ENCODE peak calls at places on chromosomes 5 and 9, in seven cellular contexts. One of them, this sample, is unnamed.

GRCh38 chr9:99948896-99949295 is 42.4 kb downstream of the STX17 start:
- DNase-seq in MM.1S: no peak
- DNase-seq in AG10803: no peak
- DNase-seq in GM12865: no peak
- DNase-seq in natural killer cell: no peak
- DNase-seq in activated B cell treated with CpG ODN at 0.5 μM for 24 hours: no peak
- DNase-seq in RWPE2: no peak
- DNase-seq in this sample: no peak

GRCh38 chr5:140341591-140341990 is 4.8 kb downstream of the HBEGF start:
- DNase-seq in MM.1S: no peak
- DNase-seq in AG10803: no peak
- DNase-seq in GM12865: no peak
- DNase-seq in natural killer cell: no peak
- DNase-seq in activated B cell treated with CpG ODN at 0.5 μM for 24 hours: no peak
- DNase-seq in RWPE2: no peak
- DNase-seq in this sample: no peak

GRCh38 chr5:143135832-143136551 is 267.5 kb downstream of the NR3C1 start:
- DNase-seq in MM.1S: no peak
- DNase-seq in AG10803: no peak
- DNase-seq in GM12865: no peak
- DNase-seq in natural killer cell: no peak
- DNase-seq in activated B cell treated with CpG ODN at 0.5 μM for 24 hours: no peak
- DNase-seq in RWPE2: no peak
- DNase-seq in this sample: no peak

GRCh38 chr5:112174959-112175594 is 244.0 kb downstream of the EPB41L4A start:
- DNase-seq in MM.1S: peak
- DNase-seq in AG10803: peak
- DNase-seq in GM12865: peak
- DNase-seq in natural killer cell: no peak
- DNase-seq in activated B cell treated with CpG ODN at 0.5 μM for 24 hours: no peak
- DNase-seq in RWPE2: no peak
- DNase-seq in this sample: no peak

GRCh38 chr5:128350705-128351104 is 187.3 kb downstream of the FBN2 start:
- DNase-seq in MM.1S: no peak
- DNase-seq in AG10803: no peak
- DNase-seq in GM12865: no peak
- DNase-seq in natural killer cell: no peak
- DNase-seq in activated B cell treated with CpG ODN at 0.5 μM for 24 hours: no peak
- DNase-seq in RWPE2: no peak
- DNase-seq in this sample: no peak

GRCh38 chr5:167633931-167634341 is 657.5 kb upstream of the WWC1 start:
- DNase-seq in MM.1S: no peak
- DNase-seq in AG10803: peak
- DNase-seq in GM12865: no peak
- DNase-seq in natural killer cell: no peak
- DNase-seq in activated B cell treated with CpG ODN at 0.5 μM for 24 hours: no peak
- DNase-seq in RWPE2: no peak
- DNase-seq in this sample: no peak

GRCh38 chr9:89740722-89741121 is 135.9 kb downstream of the GADD45G start:
- DNase-seq in MM.1S: peak
- DNase-seq in AG10803: no peak
- DNase-seq in GM12865: peak
- DNase-seq in natural killer cell: no peak
- DNase-seq in activated B cell treated with CpG ODN at 0.5 μM for 24 hours: no peak
- DNase-seq in RWPE2: no peak
- DNase-seq in this sample: no peak

GRCh38 chr5:142295084-142295758 is 29.6 kb downstream of the SPRY4 start:
- DNase-seq in MM.1S: no peak
- DNase-seq in AG10803: no peak
- DNase-seq in GM12865: no peak
- DNase-seq in natural killer cell: no peak
- DNase-seq in activated B cell treated with CpG ODN at 0.5 μM for 24 hours: no peak
- DNase-seq in RWPE2: no peak
- DNase-seq in this sample: no peak

DNA sequence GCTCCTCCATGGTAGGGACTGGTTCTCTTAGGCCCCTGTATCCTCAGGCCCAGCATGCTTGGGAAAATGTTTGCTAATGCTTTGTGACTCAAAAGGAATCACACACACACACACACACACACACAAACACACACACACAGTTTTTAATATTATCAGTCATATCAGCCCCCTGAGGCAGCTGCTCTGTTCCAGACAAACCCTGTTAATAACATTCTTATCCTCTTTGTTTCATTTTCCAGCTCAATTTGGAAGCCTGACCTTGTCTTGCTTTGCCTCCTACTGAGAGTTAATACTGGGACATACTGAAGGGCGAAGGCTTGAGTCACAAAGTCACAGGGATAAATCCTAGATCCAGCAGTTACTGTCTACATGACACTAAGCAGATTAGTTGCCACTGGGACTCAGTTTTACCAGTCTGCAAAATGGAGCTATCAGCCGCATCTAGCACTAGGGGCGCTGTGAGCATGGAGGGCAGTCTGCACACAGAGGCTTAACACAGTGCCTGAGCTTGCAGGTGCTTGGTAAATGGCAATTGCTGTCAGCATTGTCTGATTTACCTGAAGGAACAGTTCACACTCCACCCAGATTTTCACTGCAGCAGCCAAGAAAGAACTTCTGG is 37.1 kb upstream of the KCNMB1 start:
- DNase-seq in MM.1S: no peak
- DNase-seq in AG10803: no peak
- DNase-seq in GM12865: peak
- DNase-seq in natural killer cell: no peak
- DNase-seq in activated B cell treated with CpG ODN at 0.5 μM for 24 hours: no peak
- DNase-seq in RWPE2: no peak
- DNase-seq in this sample: no peak
- TF ChIP-seq CTCF in MM.1S: peak
- TF ChIP-seq CTCF in AG10803: no peak
- TF ChIP-seq CTCF in GM12865: peak
- TF ChIP-seq CTCF in natural killer cell: no peak
- TF ChIP-seq CTCF in activated B cell treated with CpG ODN at 0.5 μM for 24 hours: no peak
- TF ChIP-seq CTCF in RWPE2: no peak
- TF ChIP-seq CTCF in this sample: no peak

GRCh38 chr5:61162010-61162831 is at the start of gene SMIM15:
- DNase-seq in MM.1S: peak
- DNase-seq in AG10803: peak
- DNase-seq in GM12865: peak
- DNase-seq in natural killer cell: peak
- DNase-seq in activated B cell treated with CpG ODN at 0.5 μM for 24 hours: peak
- DNase-seq in RWPE2: peak
- DNase-seq in this sample: peak

GRCh38 chr5:61160497-61160896 is 1.8 kb downstream of the SMIM15 start:
- DNase-seq in MM.1S: no peak
- DNase-seq in AG10803: no peak
- DNase-seq in GM12865: no peak
- DNase-seq in natural killer cell: no peak
- DNase-seq in activated B cell treated with CpG ODN at 0.5 μM for 24 hours: no peak
- DNase-seq in RWPE2: no peak
- DNase-seq in this sample: no peak

GRCh38 chr5:61162832-61163567 is 732 bp upstream of the SMIM15 start:
- DNase-seq in MM.1S: no peak
- DNase-seq in AG10803: peak
- DNase-seq in GM12865: peak
- DNase-seq in natural killer cell: no peak
- DNase-seq in activated B cell treated with CpG ODN at 0.5 μM for 24 hours: no peak
- DNase-seq in RWPE2: no peak
- DNase-seq in this sample: no peak

GRCh38 chr5:61159841-61160240 is 2.4 kb downstream of the SMIM15 start:
- DNase-seq in MM.1S: no peak
- DNase-seq in AG10803: no peak
- DNase-seq in GM12865: no peak
- DNase-seq in natural killer cell: no peak
- DNase-seq in activated B cell treated with CpG ODN at 0.5 μM for 24 hours: no peak
- DNase-seq in RWPE2: no peak
- DNase-seq in this sample: no peak

DNA sequence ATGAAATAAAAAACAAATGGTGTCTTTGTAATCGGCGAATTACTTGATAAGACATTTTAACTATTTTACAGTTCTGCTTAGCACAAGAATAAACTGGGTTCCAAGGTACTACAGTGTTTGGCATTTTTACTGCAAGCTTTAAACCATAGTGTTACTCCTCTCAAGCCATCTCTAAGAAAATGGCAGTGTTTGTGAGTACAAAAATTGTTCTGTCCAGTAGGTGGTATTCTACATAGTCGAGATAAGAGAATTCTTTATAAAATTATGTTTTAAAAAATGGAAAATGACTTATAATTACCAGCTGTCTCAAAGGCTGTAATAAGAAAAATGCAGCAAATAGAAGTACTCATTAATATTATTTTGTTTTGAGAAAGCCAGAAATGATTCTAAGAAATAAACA is 3.2 kb downstream of the SMIM15 start:
- DNase-seq in MM.1S: no peak
- DNase-seq in AG10803: no peak
- DNase-seq in GM12865: no peak
- DNase-seq in natural killer cell: no peak
- DNase-seq in activated B cell treated with CpG ODN at 0.5 μM for 24 hours: no peak
- DNase-seq in RWPE2: no peak
- DNase-seq in this sample: no peak
- TF ChIP-seq CTCF in MM.1S: no peak
- TF ChIP-seq CTCF in AG10803: peak
- TF ChIP-seq CTCF in GM12865: no peak
- TF ChIP-seq CTCF in natural killer cell: no peak
- TF ChIP-seq CTCF in activated B cell treated with CpG ODN at 0.5 μM for 24 hours: no peak
- TF ChIP-seq CTCF in RWPE2: no peak
- TF ChIP-seq CTCF in this sample: no peak

GRCh38 chr9:128103589-128103962 is 24.0 kb downstream of the PTGES2 start:
- DNase-seq in MM.1S: no peak
- DNase-seq in AG10803: no peak
- DNase-seq in GM12865: no peak
- DNase-seq in natural killer cell: no peak
- DNase-seq in activated B cell treated with CpG ODN at 0.5 μM for 24 hours: no peak
- DNase-seq in RWPE2: no peak
- DNase-seq in this sample: no peak
- TF ChIP-seq CTCF in MM.1S: no peak
- TF ChIP-seq CTCF in AG10803: no peak
- TF ChIP-seq CTCF in GM12865: no peak
- TF ChIP-seq CTCF in natural killer cell: no peak
- TF ChIP-seq CTCF in activated B cell treated with CpG ODN at 0.5 μM for 24 hours: no peak
- TF ChIP-seq CTCF in RWPE2: peak
- TF ChIP-seq CTCF in this sample: no peak

GRCh38 chr5:119335261-119335677 is 20.6 kb upstream of the TNFAIP8 start:
- DNase-seq in MM.1S: peak
- DNase-seq in AG10803: no peak
- DNase-seq in GM12865: no peak
- DNase-seq in natural killer cell: no peak
- DNase-seq in activated B cell treated with CpG ODN at 0.5 μM for 24 hours: no peak
- DNase-seq in RWPE2: no peak
- DNase-seq in this sample: no peak
- TF ChIP-seq CTCF in MM.1S: no peak
- TF ChIP-seq CTCF in AG10803: no peak
- TF ChIP-seq CTCF in GM12865: no peak
- TF ChIP-seq CTCF in natural killer cell: no peak
- TF ChIP-seq CTCF in activated B cell treated with CpG ODN at 0.5 μM for 24 hours: no peak
- TF ChIP-seq CTCF in RWPE2: peak
- TF ChIP-seq CTCF in this sample: no peak

GRCh38 chr5:174344335-174344734 is 298.8 kb downstream of the NSG2 start:
- DNase-seq in MM.1S: no peak
- DNase-seq in AG10803: no peak
- DNase-seq in GM12865: no peak
- DNase-seq in natural killer cell: no peak
- DNase-seq in activated B cell treated with CpG ODN at 0.5 μM for 24 hours: no peak
- DNase-seq in RWPE2: no peak
- DNase-seq in this sample: no peak
- TF ChIP-seq CTCF in MM.1S: no peak
- TF ChIP-seq CTCF in AG10803: no peak
- TF ChIP-seq CTCF in GM12865: no peak
- TF ChIP-seq CTCF in natural killer cell: no peak
- TF ChIP-seq CTCF in activated B cell treated with CpG ODN at 0.5 μM for 24 hours: no peak
- TF ChIP-seq CTCF in RWPE2: no peak
- TF ChIP-seq CTCF in this sample: no peak

DNA sequence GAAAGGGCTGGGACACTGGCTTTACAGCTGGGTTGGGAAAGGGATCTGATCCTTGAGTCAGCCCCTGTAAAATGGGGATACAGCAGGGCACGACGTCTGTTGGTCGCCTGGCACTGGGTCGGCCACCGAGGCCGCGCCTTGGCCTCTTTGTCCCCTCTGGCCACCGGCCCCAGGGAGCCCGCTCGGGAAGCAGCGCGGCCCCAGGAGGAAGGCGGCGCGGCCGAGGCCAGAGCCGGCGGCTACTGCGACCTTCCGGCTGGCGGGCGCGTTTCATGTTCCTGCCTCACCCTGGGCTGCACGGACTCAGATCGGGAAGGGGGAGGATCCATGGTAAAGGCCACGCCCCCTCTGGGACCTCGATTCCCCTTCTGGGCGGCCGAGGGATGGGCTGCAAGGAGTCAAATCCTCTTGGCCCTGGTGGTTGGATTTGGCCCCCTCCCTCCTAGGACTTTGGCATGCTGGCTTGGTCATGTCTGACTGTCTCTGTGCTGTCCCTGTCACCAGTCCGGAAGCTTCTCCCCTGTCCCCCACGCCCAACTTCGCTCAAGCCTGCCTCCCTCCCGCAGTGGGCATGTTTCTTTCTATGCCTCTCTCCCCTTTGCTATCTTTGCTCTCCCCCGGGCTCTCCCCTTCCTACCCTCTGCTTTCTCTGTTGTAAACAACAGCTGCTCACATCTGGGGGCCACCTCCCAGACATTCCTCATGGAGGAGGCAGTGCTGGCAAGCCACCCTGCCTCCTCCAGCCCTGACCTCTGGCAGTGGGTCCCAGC is 25.8 kb downstream of the FPGS start:
- DNase-seq in MM.1S: no peak
- DNase-seq in AG10803: peak
- DNase-seq in GM12865: no peak
- DNase-seq in natural killer cell: no peak
- DNase-seq in activated B cell treated with CpG ODN at 0.5 μM for 24 hours: no peak
- DNase-seq in RWPE2: no peak
- DNase-seq in this sample: peak
- TF ChIP-seq CTCF in MM.1S: no peak
- TF ChIP-seq CTCF in AG10803: no peak
- TF ChIP-seq CTCF in GM12865: no peak
- TF ChIP-seq CTCF in natural killer cell: no peak
- TF ChIP-seq CTCF in activated B cell treated with CpG ODN at 0.5 μM for 24 hours: no peak
- TF ChIP-seq CTCF in RWPE2: no peak
- TF ChIP-seq CTCF in this sample: no peak

GRCh38 chr9:136133191-136133958 is 14.7 kb upstream of the TMEM250 start:
- DNase-seq in MM.1S: no peak
- DNase-seq in AG10803: no peak
- DNase-seq in GM12865: no peak
- DNase-seq in natural killer cell: no peak
- DNase-seq in activated B cell treated with CpG ODN at 0.5 μM for 24 hours: peak
- DNase-seq in RWPE2: no peak
- DNase-seq in this sample: no peak
- TF ChIP-seq CTCF in MM.1S: no peak
- TF ChIP-seq CTCF in AG10803: peak
- TF ChIP-seq CTCF in GM12865: peak
- TF ChIP-seq CTCF in natural killer cell: peak
- TF ChIP-seq CTCF in activated B cell treated with CpG ODN at 0.5 μM for 24 hours: no peak
- TF ChIP-seq CTCF in RWPE2: peak
- TF ChIP-seq CTCF in this sample: peak

GRCh38 chr5:170216262-170216864 is 16.4 kb upstream of the C5orf58 start:
- DNase-seq in MM.1S: peak
- DNase-seq in AG10803: peak
- DNase-seq in GM12865: peak
- DNase-seq in natural killer cell: no peak
- DNase-seq in activated B cell treated with CpG ODN at 0.5 μM for 24 hours: no peak
- DNase-seq in RWPE2: no peak
- DNase-seq in this sample: no peak
- TF ChIP-seq CTCF in MM.1S: peak
- TF ChIP-seq CTCF in AG10803: peak
- TF ChIP-seq CTCF in GM12865: peak
- TF ChIP-seq CTCF in natural killer cell: no peak
- TF ChIP-seq CTCF in activated B cell treated with CpG ODN at 0.5 μM for 24 hours: no peak
- TF ChIP-seq CTCF in RWPE2: peak
- TF ChIP-seq CTCF in this sample: peak

This sample was measured in CD14-positive monocyte.